ENCODE peak calls at places on chromosomes 11 and 22, in five cellular contexts. One of them, this sample, is unnamed.

GRCh38 chr11:59012106-59012941 is 73.0 kb downstream of the GLYATL1 start:
- DNase-seq in RWPE1: no peak
- DNase-seq in upper lobe of right lung: no peak
- DNase-seq in esophagus squamous epithelium: no peak
- DNase-seq in cardiac fibroblast: no peak
- DNase-seq in this sample: no peak

GRCh38 chr22:17782158-17782557 is 7.9 kb upstream of the BID start:
- DNase-seq in RWPE1: no peak
- DNase-seq in upper lobe of right lung: no peak
- DNase-seq in esophagus squamous epithelium: no peak
- DNase-seq in cardiac fibroblast: no peak
- DNase-seq in this sample: no peak

GRCh38 chr22:23084453-23085350 is 14.4 kb downstream of the GNAZ start:
- DNase-seq in RWPE1: no peak
- DNase-seq in upper lobe of right lung: no peak
- DNase-seq in esophagus squamous epithelium: no peak
- DNase-seq in cardiac fibroblast: no peak
- DNase-seq in this sample: no peak

GRCh38 chr11:68855205-68855978 is 13.7 kb upstream of the CPT1A start:
- DNase-seq in RWPE1: no peak
- DNase-seq in upper lobe of right lung: peak
- DNase-seq in esophagus squamous epithelium: no peak
- DNase-seq in cardiac fibroblast: peak
- DNase-seq in this sample: no peak

GRCh38 chr11:1963864-1964263 is 16.7 kb downstream of the MRPL23 start:
- DNase-seq in RWPE1: no peak
- DNase-seq in upper lobe of right lung: peak
- DNase-seq in esophagus squamous epithelium: no peak
- DNase-seq in cardiac fibroblast: no peak
- DNase-seq in this sample: no peak

GRCh38 chr11:19910931-19911330 is 198.3 kb downstream of the NAV2 start:
- DNase-seq in RWPE1: no peak
- DNase-seq in upper lobe of right lung: no peak
- DNase-seq in esophagus squamous epithelium: no peak
- DNase-seq in cardiac fibroblast: no peak
- DNase-seq in this sample: no peak

GRCh38 chr11:115409116-115409663 is 95.0 kb downstream of the CADM1 start:
- DNase-seq in RWPE1: no peak
- DNase-seq in upper lobe of right lung: no peak
- DNase-seq in esophagus squamous epithelium: no peak
- DNase-seq in cardiac fibroblast: no peak
- DNase-seq in this sample: no peak

GRCh38 chr11:124799384-124800225 is 601 bp downstream of the MSANTD2 start:
- DNase-seq in RWPE1: peak
- DNase-seq in upper lobe of right lung: peak
- DNase-seq in esophagus squamous epithelium: no peak
- DNase-seq in cardiac fibroblast: peak
- DNase-seq in this sample: peak

GRCh38 chr22:33539902-33540751 is 380.1 kb downstream of the LARGE1 start:
- DNase-seq in RWPE1: no peak
- DNase-seq in upper lobe of right lung: peak
- DNase-seq in esophagus squamous epithelium: no peak
- DNase-seq in cardiac fibroblast: peak
- DNase-seq in this sample: no peak

GRCh38 chr11:70942593-70942992 is 309.8 kb downstream of the SHANK2 start:
- DNase-seq in RWPE1: no peak
- DNase-seq in upper lobe of right lung: no peak
- DNase-seq in esophagus squamous epithelium: no peak
- DNase-seq in cardiac fibroblast: no peak
- DNase-seq in this sample: no peak

GRCh38 chr22:37021710-37022482 is 2.4 kb downstream of the MPST start:
- DNase-seq in RWPE1: no peak
- DNase-seq in upper lobe of right lung: no peak
- DNase-seq in esophagus squamous epithelium: no peak
- DNase-seq in cardiac fibroblast: peak
- DNase-seq in this sample: peak

GRCh38 chr22:35972559-35972958 is 56.1 kb downstream of the RBFOX2 start:
- DNase-seq in RWPE1: no peak
- DNase-seq in upper lobe of right lung: no peak
- DNase-seq in esophagus squamous epithelium: no peak
- DNase-seq in cardiac fibroblast: no peak
- DNase-seq in this sample: no peak

GRCh38 chr11:41414771-41415440 is 44.5 kb downstream of the LRRC4C start:
- DNase-seq in RWPE1: no peak
- DNase-seq in upper lobe of right lung: no peak
- DNase-seq in esophagus squamous epithelium: no peak
- DNase-seq in cardiac fibroblast: no peak
- DNase-seq in this sample: no peak

GRCh38 chr11:76863196-76863777 is 2.6 kb downstream of the ACER3 start:
- DNase-seq in RWPE1: no peak
- DNase-seq in upper lobe of right lung: no peak
- DNase-seq in esophagus squamous epithelium: no peak
- DNase-seq in cardiac fibroblast: no peak
- DNase-seq in this sample: no peak

GRCh38 chr11:16958833-16959232 is 55.4 kb downstream of the PLEKHA7 start:
- DNase-seq in RWPE1: no peak
- DNase-seq in upper lobe of right lung: no peak
- DNase-seq in esophagus squamous epithelium: no peak
- DNase-seq in cardiac fibroblast: no peak
- DNase-seq in this sample: no peak

GRCh38 chr11:85939099-85940015 is 84.2 kb downstream of the CCDC83 start:
- DNase-seq in RWPE1: no peak
- DNase-seq in upper lobe of right lung: no peak
- DNase-seq in esophagus squamous epithelium: no peak
- DNase-seq in cardiac fibroblast: no peak
- DNase-seq in this sample: no peak

GRCh38 chr22:24985824-24986214 is 33.3 kb downstream of the KIAA1671 start:
- DNase-seq in RWPE1: peak
- DNase-seq in upper lobe of right lung: no peak
- DNase-seq in esophagus squamous epithelium: no peak
- DNase-seq in cardiac fibroblast: peak
- DNase-seq in this sample: no peak

GRCh38 chr11:16895306-16895705 is 118.9 kb downstream of the PLEKHA7 start:
- DNase-seq in RWPE1: no peak
- DNase-seq in upper lobe of right lung: no peak
- DNase-seq in esophagus squamous epithelium: no peak
- DNase-seq in cardiac fibroblast: no peak
- DNase-seq in this sample: no peak

GRCh38 chr11:110128161-110128560 is 35.0 kb downstream of the ZC3H12C start:
- DNase-seq in RWPE1: no peak
- DNase-seq in upper lobe of right lung: no peak
- DNase-seq in esophagus squamous epithelium: no peak
- DNase-seq in cardiac fibroblast: peak
- DNase-seq in this sample: no peak

GRCh38 chr11:125950696-125951645 is 5.1 kb downstream of the VSIG10L2 start:
- DNase-seq in RWPE1: no peak
- DNase-seq in upper lobe of right lung: no peak
- DNase-seq in esophagus squamous epithelium: no peak
- DNase-seq in cardiac fibroblast: peak
- DNase-seq in this sample: no peak

GRCh38 chr11:65903068-65903481 is 2.9 kb upstream of the FOSL1 start:
- DNase-seq in RWPE1: peak
- DNase-seq in upper lobe of right lung: no peak
- DNase-seq in esophagus squamous epithelium: no peak
- DNase-seq in cardiac fibroblast: peak
- DNase-seq in this sample: no peak

GRCh38 chr11:31643831-31644230 is 134.3 kb downstream of the ELP4 start:
- DNase-seq in RWPE1: peak
- DNase-seq in upper lobe of right lung: no peak
- DNase-seq in esophagus squamous epithelium: no peak
- DNase-seq in cardiac fibroblast: peak
- DNase-seq in this sample: no peak

GRCh38 chr22:44823396-44823795 is 71.0 kb downstream of the ARHGAP8 start:
- DNase-seq in RWPE1: no peak
- DNase-seq in upper lobe of right lung: no peak
- DNase-seq in esophagus squamous epithelium: no peak
- DNase-seq in cardiac fibroblast: no peak
- DNase-seq in this sample: no peak

GRCh38 chr11:122902951-122903350 is 20.4 kb downstream of the JHY start:
- DNase-seq in RWPE1: no peak
- DNase-seq in upper lobe of right lung: no peak
- DNase-seq in esophagus squamous epithelium: no peak
- DNase-seq in cardiac fibroblast: no peak
- DNase-seq in this sample: no peak

GRCh38 chr11:73322111-73322985 is 14.3 kb downstream of the ARHGEF17 start:
- DNase-seq in RWPE1: no peak
- DNase-seq in upper lobe of right lung: no peak
- DNase-seq in esophagus squamous epithelium: no peak
- DNase-seq in cardiac fibroblast: peak
- DNase-seq in this sample: no peak

GRCh38 chr11:90241414-90241813 is 18.6 kb upstream of the CHORDC1 start:
- DNase-seq in RWPE1: no peak
- DNase-seq in upper lobe of right lung: no peak
- DNase-seq in esophagus squamous epithelium: no peak
- DNase-seq in cardiac fibroblast: no peak
- DNase-seq in this sample: no peak

GRCh38 chr11:1060885-1061616 is 13.6 kb upstream of the MUC2 start:
- DNase-seq in RWPE1: peak
- DNase-seq in upper lobe of right lung: peak
- DNase-seq in esophagus squamous epithelium: no peak
- DNase-seq in cardiac fibroblast: peak
- DNase-seq in this sample: peak

GRCh38 chr11:66448523-66448922 is 9.9 kb upstream of the MRPL11 start:
- DNase-seq in RWPE1: no peak
- DNase-seq in upper lobe of right lung: no peak
- DNase-seq in esophagus squamous epithelium: no peak
- DNase-seq in cardiac fibroblast: no peak
- DNase-seq in this sample: no peak

GRCh38 chr11:116512841-116513240 is 259.9 kb downstream of the BUD13 start:
- DNase-seq in RWPE1: no peak
- DNase-seq in upper lobe of right lung: no peak
- DNase-seq in esophagus squamous epithelium: no peak
- DNase-seq in cardiac fibroblast: no peak
- DNase-seq in this sample: no peak

GRCh38 chr22:33512961-33513360 is 407.3 kb downstream of the LARGE1 start:
- DNase-seq in RWPE1: no peak
- DNase-seq in upper lobe of right lung: no peak
- DNase-seq in esophagus squamous epithelium: no peak
- DNase-seq in cardiac fibroblast: no peak
- DNase-seq in this sample: no peak

DNA sequence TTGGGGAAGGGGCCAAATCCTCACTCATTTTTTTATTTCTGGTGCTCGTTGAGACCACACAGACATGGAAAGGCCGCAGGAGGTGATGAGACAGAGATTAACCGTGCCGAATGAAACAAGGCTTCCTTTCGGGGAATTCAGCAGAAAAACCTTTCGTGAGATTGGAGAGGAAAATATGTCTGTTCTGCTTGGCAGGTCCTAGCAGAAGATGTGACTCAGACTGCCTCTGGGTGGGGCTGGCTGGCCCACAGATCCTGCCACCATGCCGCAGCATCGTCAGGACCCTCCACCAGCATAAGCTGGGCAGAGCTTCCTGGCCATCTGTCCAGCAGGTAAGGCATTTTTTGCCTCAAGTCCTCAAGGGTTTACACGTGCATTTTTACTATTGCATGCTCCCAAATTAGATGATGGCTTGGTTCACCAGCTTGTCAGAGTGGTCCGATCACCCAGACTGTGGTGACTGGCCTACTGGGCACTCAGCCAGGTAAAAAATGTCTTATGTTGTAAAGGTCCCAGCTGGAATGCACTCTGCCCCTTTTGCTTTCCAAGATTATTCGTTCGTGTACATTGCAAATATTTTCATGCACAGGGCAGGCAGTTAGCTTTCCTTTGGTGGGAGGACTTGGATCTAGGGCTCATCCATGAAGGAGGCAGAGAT is 1.5 kb downstream of the DDB2 start:
- DNase-seq in RWPE1: peak
- DNase-seq in upper lobe of right lung: no peak
- DNase-seq in esophagus squamous epithelium: no peak
- DNase-seq in cardiac fibroblast: peak
- DNase-seq in this sample: peak
- TF ChIP-seq CTCF in RWPE1: no peak
- TF ChIP-seq CTCF in upper lobe of right lung: peak
- TF ChIP-seq CTCF in esophagus squamous epithelium: no peak
- TF ChIP-seq CTCF in cardiac fibroblast: no peak
- TF ChIP-seq CTCF in this sample: no peak

DNA sequence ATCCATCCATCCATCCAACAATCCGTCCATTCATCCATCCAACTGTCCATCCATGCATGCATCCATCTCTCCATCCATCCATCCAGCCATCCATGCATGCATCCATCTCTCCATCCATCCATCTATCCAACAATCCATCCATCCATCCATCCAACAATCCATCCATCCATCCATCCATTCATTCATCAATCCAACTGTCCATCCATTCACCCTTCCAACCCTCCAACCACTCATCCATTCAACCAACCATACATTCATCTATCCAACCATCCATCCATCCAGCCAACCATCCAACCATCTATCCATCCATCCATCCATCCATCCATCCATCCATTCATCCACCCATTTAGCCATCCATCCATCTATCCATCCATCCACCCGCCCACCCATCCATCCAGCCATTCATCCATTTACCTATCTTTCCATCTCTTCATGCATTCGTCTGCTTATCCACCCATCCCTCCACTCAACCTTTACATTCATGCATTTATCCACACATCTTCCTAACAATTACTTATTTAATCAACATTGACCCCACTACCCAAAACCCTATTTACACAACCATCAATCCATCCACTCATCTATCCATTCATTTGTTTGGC is 12.6 kb downstream of the CACNA1I start:
- DNase-seq in RWPE1: no peak
- DNase-seq in upper lobe of right lung: no peak
- DNase-seq in esophagus squamous epithelium: no peak
- DNase-seq in cardiac fibroblast: no peak
- DNase-seq in this sample: no peak
- TF ChIP-seq CTCF in RWPE1: no peak
- TF ChIP-seq CTCF in upper lobe of right lung: no peak
- TF ChIP-seq CTCF in esophagus squamous epithelium: no peak
- TF ChIP-seq CTCF in cardiac fibroblast: no peak
- TF ChIP-seq CTCF in this sample: no peak

GRCh38 chr11:112219476-112220232 is 6.6 kb upstream of the PTS start:
- DNase-seq in RWPE1: peak
- DNase-seq in upper lobe of right lung: no peak
- DNase-seq in esophagus squamous epithelium: no peak
- DNase-seq in cardiac fibroblast: peak
- DNase-seq in this sample: no peak

GRCh38 chr11:112223125-112223524 is 3.1 kb upstream of the PTS start:
- DNase-seq in RWPE1: no peak
- DNase-seq in upper lobe of right lung: no peak
- DNase-seq in esophagus squamous epithelium: no peak
- DNase-seq in cardiac fibroblast: no peak
- DNase-seq in this sample: no peak

GRCh38 chr11:112221263-112221835 is 4.9 kb upstream of the PTS start:
- DNase-seq in RWPE1: no peak
- DNase-seq in upper lobe of right lung: no peak
- DNase-seq in esophagus squamous epithelium: no peak
- DNase-seq in cardiac fibroblast: no peak
- DNase-seq in this sample: no peak

GRCh38 chr11:112223754-112224532 is 2.3 kb upstream of the PTS start:
- DNase-seq in RWPE1: no peak
- DNase-seq in upper lobe of right lung: no peak
- DNase-seq in esophagus squamous epithelium: no peak
- DNase-seq in cardiac fibroblast: no peak
- DNase-seq in this sample: no peak

GRCh38 chr11:112222303-112222702 is 3.9 kb upstream of the PTS start:
- DNase-seq in RWPE1: no peak
- DNase-seq in upper lobe of right lung: no peak
- DNase-seq in esophagus squamous epithelium: no peak
- DNase-seq in cardiac fibroblast: no peak
- DNase-seq in this sample: no peak
- TF ChIP-seq CTCF in RWPE1: no peak
- TF ChIP-seq CTCF in upper lobe of right lung: no peak
- TF ChIP-seq CTCF in esophagus squamous epithelium: no peak
- TF ChIP-seq CTCF in cardiac fibroblast: no peak
- TF ChIP-seq CTCF in this sample: no peak

GRCh38 chr11:30513087-30513486 is 73.1 kb downstream of the MPPED2 start:
- DNase-seq in RWPE1: no peak
- DNase-seq in upper lobe of right lung: no peak
- DNase-seq in esophagus squamous epithelium: no peak
- DNase-seq in cardiac fibroblast: no peak
- DNase-seq in this sample: no peak
- TF ChIP-seq CTCF in RWPE1: no peak
- TF ChIP-seq CTCF in upper lobe of right lung: no peak
- TF ChIP-seq CTCF in esophagus squamous epithelium: no peak
- TF ChIP-seq CTCF in cardiac fibroblast: no peak
- TF ChIP-seq CTCF in this sample: no peak

This sample was measured in natural killer cell.